ENCODE peak calls at places on chromosomes 11 and 22, in ten cellular contexts. R is anterior cingulate cortex; S is fibroblast of mammary gland; A is stimulated activated CD8-positive, alpha-beta memory T cell treated with anti-CD3 and anti-CD28 coated beads, Interleukin-4, amount 100 ng/mL, for 24 hours; N is NCI-H1417 treated with DMSO at 0.1 percent for 48 hours; D is WERI-Rb-1; H is globus pallidus; G is transverse colon; W is activated gamma-delta T cell treated with Interleukin-2 at 50 U/mL for 16 hours; U is PC-3. Q is an unnamed sample.

GRCh38 chr22:47203554-47203991 is 441.1 kb downstream of the TBC1D22A start:
- DNase-seq in R (no peak), S (no peak), A (no peak), N (no peak), D (no peak), H (no peak), G (no peak), W (no peak), U (no peak), Q (no peak)

GRCh38 chr22:38249803-38250641 is 22.8 kb downstream of the TMEM184B start:
- DNase-seq in R (no peak), S (no peak), A (no peak), N (no peak), D (no peak), H (no peak), G (no peak), W (no peak), U (no peak), Q (no peak)

GRCh38 chr11:88345408-88345807 is 7.9 kb upstream of the CTSC start:
- DNase-seq in R (no peak), S (peak), A (no peak), N (no peak), D (no peak), H (no peak), G (no peak), W (no peak), U (peak), Q (no peak)

GRCh38 chr11:115581871-115582639 is 77.8 kb upstream of the CADM1 start:
- DNase-seq in R (no peak), S (no peak), A (no peak), N (peak), D (peak), H (no peak), G (peak), W (no peak), U (no peak), Q (no peak)

GRCh38 chr11:30392221-30392784 is 69.4 kb downstream of the ARL14EP start:
- DNase-seq in R (no peak), S (no peak), A (no peak), N (no peak), D (peak), H (peak), G (no peak), W (no peak), U (no peak), Q (no peak)

GRCh38 chr22:27489265-27489675 is 312.3 kb downstream of the MN1 start:
- DNase-seq in R (no peak), S (peak), A (no peak), N (no peak), D (no peak), H (no peak), G (peak), W (no peak), U (peak), Q (no peak)

GRCh38 chr11:75760710-75761493 is 7.7 kb upstream of the DGAT2 start:
- DNase-seq in R (no peak), S (peak), A (no peak), N (no peak), D (no peak), H (no peak), G (no peak), W (no peak), U (peak), Q (no peak)

GRCh38 chr11:17257200-17257599 is 19.3 kb upstream of the NUCB2 start:
- DNase-seq in R (no peak), S (peak), A (no peak), N (no peak), D (no peak), H (no peak), G (no peak), W (no peak), U (peak), Q (no peak)

GRCh38 chr11:61746654-61747388 is 5.6 kb upstream of the MYRF start:
- DNase-seq in R (no peak), S (no peak), A (no peak), N (no peak), D (no peak), H (no peak), G (no peak), W (no peak), U (no peak), Q (no peak)

GRCh38 chr11:57327721-57328120 is 3.0 kb upstream of the TNKS1BP1 start:
- DNase-seq in R (no peak), S (no peak), A (no peak), N (no peak), D (no peak), H (no peak), G (no peak), W (no peak), U (no peak), Q (no peak)

GRCh38 chr22:26592368-26593015 is 2.6 kb upstream of the TPST2 start:
- DNase-seq in R (no peak), S (no peak), A (no peak), N (no peak), D (no peak), H (no peak), G (peak), W (peak), U (no peak), Q (no peak)

GRCh38 chr11:18459634-18460033 is 4.0 kb downstream of the LDHAL6A start:
- DNase-seq in R (no peak), S (no peak), A (no peak), N (no peak), D (no peak), H (no peak), G (no peak), W (no peak), U (no peak), Q (no peak)

GRCh38 chr22:41917906-41918791 is 3.3 kb upstream of the SHISA8 start:
- DNase-seq in R (no peak), S (peak), A (no peak), N (no peak), D (no peak), H (no peak), G (peak), W (no peak), U (peak), Q (peak)

GRCh38 chr11:23359297-23359696 is 499.0 kb upstream of the CCDC179 start:
- DNase-seq in R (no peak), S (peak), A (no peak), N (no peak), D (no peak), H (no peak), G (peak), W (no peak), U (peak), Q (no peak)

GRCh38 chr11:1652778-1653540 is 23.4 kb downstream of the KRTAP5-5 start:
- DNase-seq in R (peak), S (peak), A (peak), N (no peak), D (peak), H (peak), G (peak), W (peak), U (peak), Q (peak)

GRCh38 chr22:20833225-20833665 is 25.4 kb downstream of the PI4KA start:
- DNase-seq in R (no peak), S (no peak), A (no peak), N (no peak), D (no peak), H (no peak), G (no peak), W (no peak), U (no peak), Q (no peak)